ENCODE peak calls at places on chromosomes 7 and 10, in seven cellular contexts. One of them, this sample, is unnamed.

GRCh38 chr7:141654551-141654950 is 47.4 kb downstream of the DENND11 start:
- DNase-seq in K562: peak; percentile 59
- DNase-seq in cardiac muscle cell: peak; percentile 76
- DNase-seq in GM12878: peak; percentile 23
- DNase-seq in OCI-LY7: peak; percentile 61
- DNase-seq in HFFc6: peak; percentile 47
- DNase-seq in right lobe of liver: peak; percentile 56
- DNase-seq in this sample: peak; percentile 34

GRCh38 chr10:97101166-97101940 is 84.4 kb downstream of the SLIT1 start:
- DNase-seq in cardiac muscle cell: no peak
- DNase-seq in OCI-LY7: peak; percentile 14
- DNase-seq in HFFc6: no peak
- DNase-seq in K562: no peak
- DNase-seq in right lobe of liver: no peak
- DNase-seq in GM12878: no peak
- DNase-seq in this sample: no peak

GRCh38 chr7:16651391-16652254 is 5.6 kb downstream of the BZW2 start:
- DNase-seq in GM12878: no peak
- DNase-seq in cardiac muscle cell: peak; percentile 42
- DNase-seq in K562: no peak
- DNase-seq in right lobe of liver: no peak
- DNase-seq in HFFc6: no peak
- DNase-seq in OCI-LY7: no peak
- DNase-seq in this sample: no peak

GRCh38 chr7:80634505-80634904 is 3.9 kb upstream of the CD36 start:
- DNase-seq in cardiac muscle cell: no peak
- DNase-seq in OCI-LY7: no peak
- DNase-seq in HFFc6: peak; percentile 83
- DNase-seq in GM12878: no peak
- DNase-seq in K562: no peak
- DNase-seq in right lobe of liver: no peak
- DNase-seq in this sample: peak; percentile 55

GRCh38 chr7:101853684-101854083 is 36.3 kb downstream of the CUX1 start:
- DNase-seq in OCI-LY7: peak; percentile 61
- DNase-seq in right lobe of liver: no peak
- DNase-seq in K562: no peak
- DNase-seq in HFFc6: no peak
- DNase-seq in GM12878: no peak
- DNase-seq in cardiac muscle cell: no peak
- DNase-seq in this sample: no peak

GRCh38 chr7:105990726-105991465 is 27.8 kb downstream of the CDHR3 start:
- DNase-seq in cardiac muscle cell: peak; percentile 30
- DNase-seq in HFFc6: no peak
- DNase-seq in OCI-LY7: no peak
- DNase-seq in K562: no peak
- DNase-seq in GM12878: no peak
- DNase-seq in right lobe of liver: no peak
- DNase-seq in this sample: no peak

GRCh38 chr7:43465581-43466554 is 117.0 kb upstream of the STK17A start:
- DNase-seq in OCI-LY7: no peak
- DNase-seq in GM12878: no peak
- DNase-seq in HFFc6: no peak
- DNase-seq in right lobe of liver: no peak
- DNase-seq in cardiac muscle cell: no peak
- DNase-seq in K562: no peak
- DNase-seq in this sample: no peak

GRCh38 chr10:35058686-35059085 is 31.5 kb downstream of the CUL2 start:
- DNase-seq in OCI-LY7: no peak
- DNase-seq in cardiac muscle cell: no peak
- DNase-seq in K562: no peak
- DNase-seq in HFFc6: no peak
- DNase-seq in GM12878: no peak
- DNase-seq in right lobe of liver: no peak
- DNase-seq in this sample: no peak

GRCh38 chr10:15442056-15442455 is 71.0 kb upstream of the FAM171A1 start:
- DNase-seq in HFFc6: no peak
- DNase-seq in OCI-LY7: no peak
- DNase-seq in K562: peak; percentile 45
- DNase-seq in cardiac muscle cell: no peak
- DNase-seq in right lobe of liver: no peak
- DNase-seq in GM12878: no peak
- DNase-seq in this sample: no peak

GRCh38 chr10:15444105-15445021 is 73.3 kb upstream of the FAM171A1 start:
- DNase-seq in cardiac muscle cell: peak; percentile 9
- DNase-seq in OCI-LY7: no peak
- DNase-seq in K562: no peak
- DNase-seq in GM12878: no peak
- DNase-seq in HFFc6: no peak
- DNase-seq in right lobe of liver: no peak
- DNase-seq in this sample: no peak

GRCh38 chr10:15440204-15440711 is 69.2 kb upstream of the FAM171A1 start:
- DNase-seq in OCI-LY7: no peak
- DNase-seq in GM12878: no peak
- DNase-seq in right lobe of liver: no peak
- DNase-seq in cardiac muscle cell: no peak
- DNase-seq in K562: peak; percentile 15
- DNase-seq in HFFc6: no peak
- DNase-seq in this sample: no peak

GRCh38 chr10:15436696-15437095 is 65.6 kb upstream of the FAM171A1 start:
- DNase-seq in cardiac muscle cell: no peak
- DNase-seq in OCI-LY7: no peak
- DNase-seq in K562: no peak
- DNase-seq in GM12878: no peak
- DNase-seq in right lobe of liver: no peak
- DNase-seq in HFFc6: no peak
- DNase-seq in this sample: no peak

GRCh38 chr10:15439381-15439837 is 68.3 kb upstream of the FAM171A1 start:
- DNase-seq in GM12878: no peak
- DNase-seq in cardiac muscle cell: peak; percentile 49
- DNase-seq in HFFc6: no peak
- DNase-seq in right lobe of liver: peak; percentile 55
- DNase-seq in OCI-LY7: no peak
- DNase-seq in K562: peak; percentile 37
- DNase-seq in this sample: no peak
- TF ChIP-seq CTCF in GM12878: no peak
- TF ChIP-seq CTCF in cardiac muscle cell: peak; percentile 59
- TF ChIP-seq CTCF in HFFc6: peak; percentile 54
- TF ChIP-seq CTCF in right lobe of liver: no peak
- TF ChIP-seq CTCF in OCI-LY7: no peak
- TF ChIP-seq CTCF in K562: peak; percentile 43
- TF ChIP-seq CTCF in this sample: peak; percentile 54

GRCh38 chr7:158706273-158706704 is 1.7 kb upstream of the NCAPG2 start:
- DNase-seq in OCI-LY7: no peak
- DNase-seq in K562: peak; percentile 72
- DNase-seq in GM12878: no peak
- DNase-seq in right lobe of liver: no peak
- DNase-seq in cardiac muscle cell: no peak
- DNase-seq in HFFc6: no peak
- DNase-seq in this sample: no peak

GRCh38 chr7:158706710-158707590 is 2.3 kb upstream of the NCAPG2 start:
- DNase-seq in HFFc6: no peak
- DNase-seq in cardiac muscle cell: no peak
- DNase-seq in K562: no peak
- DNase-seq in GM12878: no peak
- DNase-seq in right lobe of liver: no peak
- DNase-seq in OCI-LY7: no peak
- DNase-seq in this sample: no peak

GRCh38 chr7:158704524-158705233 is at the start of gene NCAPG2:
- DNase-seq in K562: peak; percentile 100
- DNase-seq in right lobe of liver: peak; percentile 100
- DNase-seq in GM12878: peak; percentile 88
- DNase-seq in OCI-LY7: peak; percentile 97
- DNase-seq in HFFc6: peak; percentile 97
- DNase-seq in cardiac muscle cell: peak; percentile 99
- DNase-seq in this sample: peak; percentile 97

GRCh38 chr7:158707610-158708009 is 3.0 kb upstream of the NCAPG2 start:
- DNase-seq in HFFc6: no peak
- DNase-seq in K562: no peak
- DNase-seq in right lobe of liver: no peak
- DNase-seq in cardiac muscle cell: no peak
- DNase-seq in GM12878: no peak
- DNase-seq in OCI-LY7: peak; percentile 45
- DNase-seq in this sample: no peak

DNA sequence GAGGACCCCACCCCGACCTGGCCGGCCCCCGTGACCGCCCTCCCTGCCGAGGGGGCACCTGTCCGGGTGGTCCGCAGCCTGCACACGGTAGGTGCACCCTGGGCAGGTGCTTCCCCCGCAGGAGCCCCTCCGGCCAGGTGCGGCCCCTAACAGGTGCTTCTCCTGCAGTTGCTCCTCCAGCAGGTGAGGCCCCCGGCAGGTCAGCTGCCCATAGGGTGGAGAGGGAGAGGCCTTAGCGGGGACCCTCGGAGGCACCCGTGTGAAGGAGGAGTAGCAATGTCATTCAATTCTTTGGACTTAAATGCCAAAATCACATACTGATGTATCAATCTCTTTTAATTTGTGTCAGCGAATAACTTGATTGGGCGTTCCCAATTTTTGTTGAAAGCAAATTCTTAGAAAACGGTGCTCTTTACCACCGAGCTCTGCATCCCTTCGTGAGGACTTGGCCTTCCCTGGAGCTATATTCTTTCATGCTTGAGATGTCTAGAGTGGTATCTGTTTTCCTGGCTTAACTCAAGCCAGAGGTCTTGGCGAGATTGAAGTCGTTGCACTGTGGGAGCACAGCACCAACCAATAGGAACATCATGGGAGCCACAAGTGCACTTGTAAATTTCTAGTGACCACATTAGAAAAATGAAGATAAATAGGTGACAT is 758 bp upstream of the NCAPG2 start:
- DNase-seq in right lobe of liver: no peak
- DNase-seq in HFFc6: no peak
- DNase-seq in K562: no peak
- DNase-seq in cardiac muscle cell: peak; percentile 11
- DNase-seq in OCI-LY7: no peak
- DNase-seq in GM12878: no peak
- DNase-seq in this sample: no peak
- TF ChIP-seq CTCF in right lobe of liver: no peak
- TF ChIP-seq CTCF in HFFc6: no peak
- TF ChIP-seq CTCF in K562: no peak
- TF ChIP-seq CTCF in cardiac muscle cell: no peak
- TF ChIP-seq CTCF in OCI-LY7: no peak
- TF ChIP-seq CTCF in GM12878: no peak
- TF ChIP-seq CTCF in this sample: no peak

GRCh38 chr10:106789623-106790022 is 374.9 kb downstream of the SORCS1 start:
- DNase-seq in right lobe of liver: no peak
- DNase-seq in OCI-LY7: no peak
- DNase-seq in cardiac muscle cell: no peak
- DNase-seq in HFFc6: no peak
- DNase-seq in GM12878: no peak
- DNase-seq in K562: no peak
- DNase-seq in this sample: no peak

GRCh38 chr10:106795619-106796018 is 368.9 kb downstream of the SORCS1 start:
- DNase-seq in K562: peak; percentile 24
- DNase-seq in OCI-LY7: no peak
- DNase-seq in cardiac muscle cell: peak; percentile 74
- DNase-seq in HFFc6: no peak
- DNase-seq in GM12878: peak; percentile 48
- DNase-seq in right lobe of liver: peak; percentile 31
- DNase-seq in this sample: no peak
- TF ChIP-seq CTCF in K562: peak; percentile 35
- TF ChIP-seq CTCF in OCI-LY7: peak; percentile 46
- TF ChIP-seq CTCF in cardiac muscle cell: peak; percentile 5
- TF ChIP-seq CTCF in HFFc6: no peak
- TF ChIP-seq CTCF in GM12878: peak; percentile 78
- TF ChIP-seq CTCF in right lobe of liver: peak; percentile 46
- TF ChIP-seq CTCF in this sample: no peak

GRCh38 chr7:55964802-55965470 is 551 bp downstream of the NIPSNAP2 start:
- DNase-seq in K562: no peak
- DNase-seq in HFFc6: peak; percentile 25
- DNase-seq in GM12878: no peak
- DNase-seq in cardiac muscle cell: peak; percentile 88
- DNase-seq in right lobe of liver: peak; percentile 94
- DNase-seq in OCI-LY7: peak; percentile 40
- DNase-seq in this sample: no peak

GRCh38 chr7:55961994-55962393 is 2.4 kb upstream of the NIPSNAP2 start:
- DNase-seq in GM12878: no peak
- DNase-seq in right lobe of liver: no peak
- DNase-seq in HFFc6: no peak
- DNase-seq in OCI-LY7: no peak
- DNase-seq in K562: no peak
- DNase-seq in cardiac muscle cell: no peak
- DNase-seq in this sample: no peak

GRCh38 chr7:55963584-55964168 is 709 bp upstream of the NIPSNAP2 start:
- DNase-seq in HFFc6: no peak
- DNase-seq in cardiac muscle cell: no peak
- DNase-seq in GM12878: no peak
- DNase-seq in OCI-LY7: no peak
- DNase-seq in K562: no peak
- DNase-seq in right lobe of liver: no peak
- DNase-seq in this sample: no peak

GRCh38 chr7:55965805-55966421 is 1.5 kb downstream of the NIPSNAP2 start:
- DNase-seq in cardiac muscle cell: no peak
- DNase-seq in K562: no peak
- DNase-seq in right lobe of liver: peak; percentile 25
- DNase-seq in GM12878: no peak
- DNase-seq in OCI-LY7: no peak
- DNase-seq in HFFc6: peak; percentile 77
- DNase-seq in this sample: no peak

GRCh38 chr7:55964261-55964801 is at the start of gene NIPSNAP2:
- DNase-seq in HFFc6: peak; percentile 13
- DNase-seq in right lobe of liver: no peak
- DNase-seq in GM12878: no peak
- DNase-seq in OCI-LY7: peak; percentile 78
- DNase-seq in K562: peak; percentile 94
- DNase-seq in cardiac muscle cell: peak; percentile 86
- DNase-seq in this sample: no peak
- TF ChIP-seq CTCF in HFFc6: peak; percentile 75
- TF ChIP-seq CTCF in right lobe of liver: peak; percentile 27
- TF ChIP-seq CTCF in GM12878: peak; percentile 67
- TF ChIP-seq CTCF in OCI-LY7: peak; percentile 54
- TF ChIP-seq CTCF in K562: peak; percentile 75
- TF ChIP-seq CTCF in cardiac muscle cell: peak; percentile 31
- TF ChIP-seq CTCF in this sample: peak; percentile 22